ENCODE peak calls at places on chromosome 15, in seven cellular contexts. K is GM23338; L is effector memory CD4-positive, alpha-beta T cell; F is OCI-LY7; P is K562; O is CD4-positive, alpha-beta T cell; V is heart left ventricle. S is an unnamed sample.

GRCh38 chr15:64582202-64582601 is 121.8 kb downstream of the ZNF609 start:
- DNase-seq in P (no peak), O (no peak), K (no peak), V (no peak), F (no peak), L (no peak), S (no peak)

GRCh38 chr15:42002333-42002732 is 18.5 kb downstream of the PLA2G4E start:
- DNase-seq in O (no peak), P (no peak), F (no peak), V (no peak), K (no peak), L (no peak), S (no peak)

GRCh38 chr15:34665498-34666116 is 82.2 kb upstream of the GOLGA8B start:
- DNase-seq in V (no peak), F (no peak), O (no peak), P (no peak), K (no peak), L (no peak), S (no peak)

GRCh38 chr15:58273104-58273503 is 134.9 kb downstream of the AQP9 start:
- DNase-seq in P (no peak), K (no peak), F (no peak), L (no peak), O (no peak), V (no peak), S (no peak)

GRCh38 chr15:29773000-29773399 is 49.3 kb downstream of the TJP1 start:
- DNase-seq in V (no peak), L (no peak), K (no peak), P (no peak), O (no peak), F (no peak), S (no peak)

GRCh38 chr15:33309602-33310276 is 1.0 kb upstream of the RYR3 start:
- DNase-seq in V (no peak), K (peak), P (peak), O (no peak), F (peak), L (no peak), S (no peak)

GRCh38 chr15:77032647-77033416 is 37.9 kb downstream of the PSTPIP1 start:
- DNase-seq in O (no peak), F (no peak), K (no peak), L (no peak), V (peak), P (no peak), S (no peak)

GRCh38 chr15:58329781-58330467 is 101.9 kb upstream of the LIPC start:
- DNase-seq in F (no peak), L (no peak), P (no peak), K (no peak), V (no peak), O (no peak), S (no peak)

GRCh38 chr15:69723404-69724097 is 270.9 kb downstream of the RPLP1 start:
- DNase-seq in K (peak), V (no peak), P (no peak), F (peak), L (no peak), O (no peak), S (no peak)

GRCh38 chr15:74920472-74920871 is 13.8 kb upstream of the FAM219B start:
- DNase-seq in F (no peak), V (no peak), P (no peak), L (no peak), K (no peak), O (no peak), S (no peak)
- H3K27ac ChIP-seq in F (no peak), V (no peak), P (no peak), L (no peak), K (no peak), O (no peak), S (no peak)

GRCh38 chr15:97840501-97840900 is 120.0 kb upstream of the ARRDC4 start:
- DNase-seq in F (no peak), V (no peak), O (no peak), P (no peak), K (no peak), L (no peak), S (no peak)
- H3K27ac ChIP-seq in F (no peak), V (no peak), O (no peak), P (no peak), K (no peak), L (no peak), S (no peak)

DNA sequence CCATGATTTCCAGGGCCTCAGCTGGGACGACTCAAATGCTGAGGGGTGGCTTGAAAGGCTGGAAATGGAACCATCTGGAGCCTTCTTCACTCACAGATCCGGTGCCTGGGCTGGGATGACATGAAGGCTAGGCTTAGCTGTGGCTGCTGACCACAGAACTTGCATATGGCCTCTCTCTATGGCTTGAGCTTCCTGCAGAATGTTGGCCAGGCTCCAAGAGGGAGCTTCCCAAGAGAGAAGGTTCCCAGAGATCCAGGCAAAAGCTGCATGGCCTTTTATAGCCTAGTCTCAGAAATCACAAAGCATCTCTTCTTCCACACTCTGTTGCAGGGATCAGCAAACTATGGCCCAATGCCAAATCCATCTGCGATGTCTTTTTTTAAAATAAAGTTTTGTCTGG is 44.8 kb downstream of the GATM start:
- DNase-seq in V (peak), L (no peak), P (no peak), O (no peak), F (no peak), K (no peak), S (no peak)
- H3K27ac ChIP-seq in V (peak), L (no peak), P (no peak), O (no peak), F (no peak), K (no peak), S (no peak)

DNA sequence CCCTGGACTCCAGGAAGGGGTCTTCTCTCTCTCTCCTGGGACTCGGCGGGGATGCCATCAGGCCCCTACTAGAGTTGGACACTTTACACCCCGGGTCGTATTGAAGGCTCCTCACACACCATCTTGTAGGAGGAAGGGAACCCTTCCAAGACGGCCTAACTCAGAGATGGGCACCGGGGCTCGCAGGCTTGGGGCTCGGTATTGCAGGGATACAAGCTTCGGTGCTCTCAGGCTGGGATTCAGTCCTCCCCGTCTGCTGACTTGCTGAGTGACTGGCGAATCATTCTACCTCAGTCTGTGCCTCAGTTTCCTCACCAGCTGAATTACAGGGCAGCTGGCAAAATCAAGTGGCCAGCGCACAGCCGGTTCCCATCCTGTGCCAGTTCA is 419 bp upstream of the CALML4 start:
- DNase-seq in L (no peak), P (no peak), V (no peak), K (no peak), O (no peak), F (no peak), S (no peak)
- H3K27ac ChIP-seq in L (no peak), P (peak), V (peak), K (peak), O (no peak), F (no peak), S (no peak)

DNA sequence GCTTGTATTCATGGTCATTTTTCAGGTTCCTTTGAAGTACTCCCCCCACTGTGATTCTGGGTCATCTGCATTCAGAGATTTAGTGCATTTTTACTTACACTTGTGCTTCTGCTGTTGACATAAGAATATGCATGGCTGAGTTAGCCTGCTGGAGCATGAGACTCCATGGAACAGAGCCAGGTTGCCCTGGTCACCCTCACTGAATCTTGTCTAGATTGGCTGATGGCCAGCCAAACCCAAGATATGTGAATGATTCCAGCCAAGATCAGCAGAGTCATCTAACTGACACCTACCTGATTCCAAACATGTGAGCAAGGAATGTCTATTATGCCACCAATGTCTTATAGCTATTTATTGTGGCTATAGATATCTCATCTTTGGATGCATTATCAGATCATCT is 25.1 kb downstream of the DTWD1 start:
- DNase-seq in K (no peak), O (no peak), F (no peak), P (peak), L (no peak), V (no peak), S (no peak)
- H3K27ac ChIP-seq in K (no peak), O (no peak), F (no peak), P (no peak), L (no peak), V (peak), S (peak)

DNA sequence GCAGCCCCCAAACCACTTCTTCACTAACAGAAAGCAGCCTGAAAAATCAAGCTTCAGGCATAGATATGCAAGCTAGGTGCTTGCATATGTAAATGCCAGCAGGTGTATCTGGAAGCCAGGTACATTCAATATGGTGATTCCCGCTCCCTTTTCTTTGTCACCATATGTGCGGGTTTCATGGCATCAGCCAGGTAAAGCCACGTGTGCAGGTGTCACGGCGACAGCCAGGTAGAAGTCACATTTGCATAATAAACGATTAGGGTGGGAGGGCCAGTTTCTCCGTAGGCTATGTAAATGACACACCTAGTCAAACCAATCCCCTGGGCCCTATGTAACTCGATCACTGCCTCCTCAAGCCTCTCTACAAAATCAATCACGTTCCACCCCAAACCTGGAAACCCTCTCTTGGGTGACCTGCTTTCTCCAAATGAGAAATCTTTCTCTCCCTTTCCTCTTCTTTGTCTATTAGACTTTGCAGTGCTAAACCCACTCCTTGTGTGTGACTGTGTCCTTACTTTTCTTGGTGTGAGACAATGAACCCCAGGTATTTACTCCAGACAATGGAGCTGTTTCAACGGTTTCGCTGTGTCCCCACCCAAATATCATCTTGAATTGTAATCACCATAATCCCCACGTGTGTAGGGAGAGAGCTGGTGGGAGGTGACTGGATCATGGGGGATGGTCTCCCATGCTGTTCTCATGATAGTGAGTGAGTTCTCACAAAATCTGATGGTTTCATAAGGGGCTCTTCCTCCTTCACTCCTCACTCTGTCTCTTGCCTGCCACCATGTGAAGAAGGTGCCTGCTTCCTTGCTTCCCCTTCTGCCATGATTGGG is 44.6 kb downstream of the ONECUT1 start:
- DNase-seq in V (no peak), P (no peak), L (no peak), K (peak), F (no peak), O (no peak), S (no peak)
- H3K27ac ChIP-seq in V (no peak), P (no peak), L (no peak), K (peak), F (no peak), O (no peak), S (no peak)

DNA sequence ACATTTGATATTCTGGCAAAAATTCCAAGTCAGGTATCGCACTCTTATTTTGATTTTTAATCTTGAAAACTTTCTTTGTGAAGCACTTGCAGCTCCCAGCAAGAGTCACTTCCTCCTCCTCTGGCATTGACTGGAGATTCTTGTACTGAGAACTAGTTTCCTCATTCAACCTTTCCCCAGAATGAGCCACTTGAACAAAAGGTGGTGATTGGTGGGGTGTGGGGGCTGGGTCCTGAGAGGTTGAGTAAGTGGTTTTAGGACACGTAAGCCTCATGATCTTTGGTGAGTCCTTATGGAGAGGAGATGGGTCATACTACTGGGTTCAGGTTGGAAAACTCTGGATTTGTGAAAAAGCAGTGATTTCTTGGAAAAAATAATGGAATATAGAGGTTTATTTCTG is 32.3 kb upstream of the ONECUT1 start:
- DNase-seq in O (no peak), F (no peak), V (no peak), K (no peak), L (no peak), P (no peak), S (no peak)
- H3K27ac ChIP-seq in O (no peak), F (no peak), V (no peak), K (no peak), L (no peak), P (no peak), S (no peak)

S was measured in ascending aorta.